ENCODE peak calls at places on chromosome 5, in seven cellular contexts. G, Z, J, S, H, I and X are unnamed samples.

GRCh38 chr5:16178745-16179372 is 732 bp downstream of the MARCHF11 start:
- DNase-seq in G (peak; percentile 78), Z (peak; percentile 70), J (peak; percentile 85), S (peak; percentile 64), H (peak; percentile 97), I (peak; percentile 44), X (peak; percentile 15)

GRCh38 chr5:78377056-78377717 is 16.8 kb downstream of the SCAMP1 start:
- DNase-seq in G (no peak), Z (no peak), J (no peak), S (peak; percentile 51), H (no peak), I (no peak), X (no peak)

GRCh38 chr5:134110382-134110781 is 4.1 kb upstream of the TCF7 start:
- DNase-seq in G (no peak), Z (no peak), J (no peak), S (no peak), H (no peak), I (no peak), X (no peak)

GRCh38 chr5:129746884-129747283 is 1.0 kb upstream of the MINAR2 start:
- DNase-seq in G (no peak), Z (no peak), J (no peak), S (no peak), H (no peak), I (no peak), X (no peak)

GRCh38 chr5:33726422-33727165 is 165.2 kb downstream of the ADAMTS12 start:
- DNase-seq in G (no peak), Z (no peak), J (no peak), S (peak; percentile 35), H (no peak), I (no peak), X (no peak)

GRCh38 chr5:6556089-6556801 is 76.6 kb downstream of the NSUN2 start:
- DNase-seq in G (no peak), Z (no peak), J (no peak), S (no peak), H (no peak), I (no peak), X (no peak)

GRCh38 chr5:150731669-150732068 is 27.1 kb downstream of the DCTN4 start:
- DNase-seq in G (no peak), Z (no peak), J (no peak), S (no peak), H (no peak), I (no peak), X (no peak)

GRCh38 chr5:14753947-14754346 is 89.4 kb downstream of the OTULIN start:
- DNase-seq in G (no peak), Z (no peak), J (no peak), S (no peak), H (no peak), I (no peak), X (no peak)

GRCh38 chr5:112686675-112687074 is 51.0 kb upstream of the APC start:
- DNase-seq in G (no peak), Z (peak; percentile 66), J (no peak), S (no peak), H (no peak), I (no peak), X (no peak)

GRCh38 chr5:83433891-83434290 is 37.7 kb upstream of the VCAN start:
- DNase-seq in G (no peak), Z (no peak), J (no peak), S (no peak), H (no peak), I (no peak), X (no peak)

GRCh38 chr5:144596517-144596916 is 425.8 kb downstream of the KCTD16 start:
- DNase-seq in G (no peak), Z (no peak), J (no peak), S (no peak), H (no peak), I (no peak), X (no peak)